ENCODE peak calls at places on chromosome 17, in eight cellular contexts. P, Q, D, U, C, M, B and G are unnamed samples.

GRCh38 chr17:19652595-19652994 is 4.0 kb downstream of the ALDH3A2 start:
- DNase-seq in P (no peak), Q (no peak), C (no peak), M (no peak), B (no peak), U (no peak), D (no peak), G (no peak)

GRCh38 chr17:73731733-73732132 is 87.5 kb upstream of the SDK2 start:
- DNase-seq in U (no peak), P (no peak), Q (no peak), D (no peak), B (no peak), M (no peak), C (no peak), G (no peak)

GRCh38 chr17:83117594-83117993 is 38.2 kb downstream of the METRNL start:
- DNase-seq in M (no peak), U (no peak), Q (no peak), C (no peak), B (no peak), D (no peak), P (no peak), G (no peak)

GRCh38 chr17:16178836-16179235 is 36.5 kb downstream of the NCOR1 start:
- DNase-seq in M (no peak), C (no peak), U (no peak), D (no peak), Q (no peak), P (no peak), B (no peak), G (no peak)

GRCh38 chr17:3681565-3681964 is 13.0 kb downstream of the EMC6 start:
- DNase-seq in M (no peak), C (no peak), P (no peak), B (no peak), U (no peak), D (no peak), Q (no peak), G (no peak)

GRCh38 chr17:60819447-60820130 is 141.9 kb downstream of the BCAS3 start:
- DNase-seq in Q (no peak), U (no peak), C (no peak), D (no peak), B (no peak), M (no peak), P (no peak), G (peak; percentile 14)

GRCh38 chr17:21373034-21373433 is 3.1 kb upstream of the KCNJ12 start:
- DNase-seq in D (no peak), M (no peak), Q (no peak), B (no peak), C (no peak), U (no peak), P (no peak), G (no peak)

GRCh38 chr17:27155866-27156265 is 138.0 kb upstream of the WSB1 start:
- DNase-seq in C (no peak), M (no peak), U (no peak), P (peak; percentile 38), B (no peak), D (no peak), Q (no peak), G (no peak)

GRCh38 chr17:77320501-77321256 is 179.9 kb downstream of the SEC14L1 start:
- DNase-seq in B (no peak), U (no peak), P (peak; percentile 53), M (no peak), Q (peak; percentile 16), D (peak; percentile 7), C (peak; percentile 50), G (no peak)

GRCh38 chr17:81536299-81537290 is 8.4 kb downstream of the FSCN2 start:
- DNase-seq in D (peak; percentile 46), M (no peak), Q (no peak), P (no peak), U (no peak), B (no peak), C (no peak), G (peak; percentile 65)

GRCh38 chr17:68290268-68290954 is 516 bp downstream of the SLC16A6 start:
- DNase-seq in Q (peak; percentile 34), C (no peak), M (peak; percentile 46), B (no peak), U (peak; percentile 47), D (peak; percentile 65), P (peak; percentile 58), G (peak; percentile 74)

GRCh38 chr17:69451416-69452394 is 37.2 kb downstream of the MAP2K6 start:
- DNase-seq in B (no peak), P (no peak), M (no peak), C (no peak), U (no peak), Q (no peak), D (no peak), G (peak; percentile 71)

GRCh38 chr17:15409721-15410247 is 57.6 kb downstream of the CDRT4 start:
- DNase-seq in M (no peak), P (peak; percentile 61), B (no peak), Q (no peak), D (no peak), C (peak; percentile 90), U (no peak), G (no peak)

GRCh38 chr17:9669551-9670008 is 24.3 kb downstream of the USP43 start:
- DNase-seq in M (no peak), P (no peak), U (no peak), C (no peak), D (no peak), Q (no peak), B (no peak), G (no peak)

GRCh38 chr17:237406-237955 is 56.0 kb upstream of the DOC2B start:
- DNase-seq in D (peak; percentile 18), M (no peak), P (peak; percentile 7), C (no peak), Q (no peak), B (no peak), U (no peak), G (peak; percentile 57)

GRCh38 chr17:73625975-73626706 is 18.1 kb downstream of the SDK2 start:
- DNase-seq in B (no peak), U (no peak), M (no peak), P (peak; percentile 51), C (no peak), Q (no peak), D (no peak), G (no peak)

GRCh38 chr17:76161619-76162222 is 20.7 kb upstream of the FOXJ1 start:
- DNase-seq in P (no peak), U (no peak), C (no peak), Q (no peak), D (no peak), M (no peak), B (no peak), G (no peak)

GRCh38 chr17:67477687-67478086 is 100.6 kb downstream of the PITPNC1 start:
- DNase-seq in C (peak; percentile 42), P (no peak), U (no peak), B (no peak), D (no peak), M (peak; percentile 41), Q (no peak), G (no peak)

GRCh38 chr17:42347198-42347597 is 41.0 kb downstream of the STAT3 start:
- DNase-seq in D (no peak), Q (no peak), B (no peak), U (no peak), C (peak; percentile 59), M (no peak), P (no peak), G (no peak)

GRCh38 chr17:15121426-15121825 is 143.7 kb downstream of the PMP22 start:
- DNase-seq in D (no peak), P (no peak), U (no peak), M (no peak), B (no peak), C (no peak), Q (no peak), G (no peak)

GRCh38 chr17:78510141-78510935 is 66.9 kb downstream of the DNAH17 start:
- DNase-seq in Q (no peak), B (no peak), C (no peak), P (no peak), D (no peak), U (no peak), M (no peak), G (no peak)

GRCh38 chr17:27889711-27890251 is 3.4 kb downstream of the LYRM9 start:
- DNase-seq in D (no peak), M (no peak), B (no peak), Q (no peak), C (no peak), P (no peak), U (no peak), G (no peak)

GRCh38 chr17:55609737-55610201 is 98.5 kb upstream of the SMIM36 start:
- DNase-seq in C (peak; percentile 11), D (no peak), M (no peak), B (no peak), Q (no peak), U (no peak), P (peak; percentile 47), G (no peak)

GRCh38 chr17:77888242-77889134 is 70.0 kb upstream of the TNRC6C start:
- DNase-seq in Q (no peak), P (no peak), C (no peak), D (no peak), M (no peak), U (no peak), B (no peak), G (no peak)

GRCh38 chr17:36486204-36487194 is at the start of gene ZNHIT3:
- DNase-seq in P (peak; percentile 95), Q (peak; percentile 91), D (peak; percentile 89), C (peak; percentile 97), B (peak; percentile 89), U (peak; percentile 82), M (peak; percentile 85), G (peak; percentile 98)

GRCh38 chr17:10803350-10803749 is 549 bp downstream of the TMEM238L start:
- DNase-seq in Q (no peak), M (no peak), B (no peak), D (no peak), U (no peak), P (no peak), C (no peak), G (no peak)

GRCh38 chr17:76053230-76054111 is 18.8 kb downstream of the SRP68 start:
- DNase-seq in M (peak; percentile 22), B (no peak), P (no peak), U (no peak), C (peak; percentile 61), Q (no peak), D (no peak), G (no peak)

GRCh38 chr17:50939795-50940684 is 73.9 kb upstream of the TOB1 start:
- DNase-seq in M (no peak), Q (no peak), D (no peak), U (no peak), P (peak; percentile 32), B (no peak), C (no peak), G (no peak)

GRCh38 chr17:11643851-11644250 is 45.6 kb downstream of the DNAH9 start:
- DNase-seq in B (no peak), D (no peak), U (no peak), M (no peak), P (no peak), C (no peak), Q (no peak), G (no peak)

GRCh38 chr17:6868579-6868978 is 37.0 kb upstream of the TEKT1 start:
- DNase-seq in B (no peak), D (no peak), P (no peak), C (no peak), M (no peak), U (no peak), Q (no peak), G (no peak)

GRCh38 chr17:9729034-9729650 is 62.2 kb downstream of the DHRS7C start:
- DNase-seq in M (no peak), P (no peak), B (no peak), C (peak; percentile 55), D (no peak), Q (no peak), U (peak; percentile 26), G (peak; percentile 67)

GRCh38 chr17:27558842-27559505 is 72.0 kb upstream of the LGALS9 start:
- DNase-seq in M (no peak), Q (no peak), B (no peak), C (no peak), D (no peak), U (no peak), P (no peak), G (no peak)

GRCh38 chr17:18148586-18148985 is 35.0 kb upstream of the ALKBH5 start:
- DNase-seq in Q (no peak), M (no peak), P (no peak), U (no peak), B (no peak), D (no peak), C (no peak), G (no peak)

GRCh38 chr17:5425826-5426225 is 5.8 kb downstream of the RPAIN start:
- DNase-seq in D (no peak), C (no peak), M (no peak), B (no peak), U (no peak), P (no peak), Q (no peak), G (no peak)